ENCODE peak calls at places on chromosomes 3 and 15, in nine cellular contexts. One of them, this sample, is unnamed.

GRCh38 chr3:152446495-152446894 is 177.8 kb downstream of the MBNL1 start:
- DNase-seq in CD8-positive, alpha-beta memory T cell: no peak
- DNase-seq in CD4-positive, alpha-beta memory T cell: no peak
- DNase-seq in Panc1: no peak
- DNase-seq in GM23338: no peak
- DNase-seq in PC-9: no peak
- DNase-seq in endodermal cell: no peak
- DNase-seq in Peyer's patch: no peak
- DNase-seq in brain microvascular endothelial cell: no peak
- DNase-seq in this sample: no peak

GRCh38 chr15:31207246-31207645 is 105.7 kb upstream of the TRPM1 start:
- DNase-seq in CD4-positive, alpha-beta memory T cell: peak; percentile 60
- DNase-seq in Peyer's patch: no peak
- DNase-seq in GM23338: no peak
- DNase-seq in Panc1: no peak
- DNase-seq in CD8-positive, alpha-beta memory T cell: no peak
- DNase-seq in endodermal cell: no peak
- DNase-seq in PC-9: no peak
- DNase-seq in brain microvascular endothelial cell: no peak
- DNase-seq in this sample: no peak

GRCh38 chr15:85625856-85626255 is 168.9 kb downstream of the KLHL25 start:
- DNase-seq in GM23338: no peak
- DNase-seq in Panc1: no peak
- DNase-seq in endodermal cell: no peak
- DNase-seq in PC-9: no peak
- DNase-seq in CD4-positive, alpha-beta memory T cell: peak; percentile 68
- DNase-seq in brain microvascular endothelial cell: no peak
- DNase-seq in CD8-positive, alpha-beta memory T cell: peak; percentile 59
- DNase-seq in Peyer's patch: no peak
- DNase-seq in this sample: no peak

GRCh38 chr3:131349454-131349853 is 32.1 kb upstream of the NUDT16 start:
- DNase-seq in CD4-positive, alpha-beta memory T cell: no peak
- DNase-seq in CD8-positive, alpha-beta memory T cell: no peak
- DNase-seq in Peyer's patch: no peak
- DNase-seq in endodermal cell: no peak
- DNase-seq in brain microvascular endothelial cell: no peak
- DNase-seq in GM23338: no peak
- DNase-seq in PC-9: no peak
- DNase-seq in Panc1: no peak
- DNase-seq in this sample: no peak

GRCh38 chr3:139794469-139795265 is 116.9 kb upstream of the NMNAT3 start:
- DNase-seq in Peyer's patch: no peak
- DNase-seq in CD4-positive, alpha-beta memory T cell: no peak
- DNase-seq in GM23338: no peak
- DNase-seq in Panc1: no peak
- DNase-seq in brain microvascular endothelial cell: no peak
- DNase-seq in CD8-positive, alpha-beta memory T cell: no peak
- DNase-seq in endodermal cell: no peak
- DNase-seq in PC-9: no peak
- DNase-seq in this sample: no peak

GRCh38 chr15:78987891-78988360 is 43.1 kb upstream of the CTSH start:
- DNase-seq in GM23338: no peak
- DNase-seq in CD8-positive, alpha-beta memory T cell: no peak
- DNase-seq in Panc1: no peak
- DNase-seq in endodermal cell: no peak
- DNase-seq in CD4-positive, alpha-beta memory T cell: no peak
- DNase-seq in Peyer's patch: no peak
- DNase-seq in PC-9: no peak
- DNase-seq in brain microvascular endothelial cell: no peak
- DNase-seq in this sample: no peak

GRCh38 chr15:88664151-88664778 is 25.4 kb downstream of the ISG20 start:
- DNase-seq in Peyer's patch: no peak
- DNase-seq in CD4-positive, alpha-beta memory T cell: peak; percentile 63
- DNase-seq in endodermal cell: no peak
- DNase-seq in Panc1: no peak
- DNase-seq in PC-9: no peak
- DNase-seq in brain microvascular endothelial cell: no peak
- DNase-seq in GM23338: peak; percentile 71
- DNase-seq in CD8-positive, alpha-beta memory T cell: peak; percentile 74
- DNase-seq in this sample: no peak

GRCh38 chr3:149663966-149664365 is 6.1 kb upstream of the WWTR1 start:
- DNase-seq in GM23338: no peak
- DNase-seq in CD4-positive, alpha-beta memory T cell: no peak
- DNase-seq in CD8-positive, alpha-beta memory T cell: no peak
- DNase-seq in endodermal cell: no peak
- DNase-seq in Peyer's patch: no peak
- DNase-seq in brain microvascular endothelial cell: no peak
- DNase-seq in PC-9: no peak
- DNase-seq in Panc1: no peak
- DNase-seq in this sample: no peak

GRCh38 chr3:156448300-156448699 is 106.6 kb downstream of the SSR3 start:
- DNase-seq in CD8-positive, alpha-beta memory T cell: peak; percentile 65
- DNase-seq in Peyer's patch: no peak
- DNase-seq in PC-9: peak; percentile 30
- DNase-seq in brain microvascular endothelial cell: peak; percentile 54
- DNase-seq in CD4-positive, alpha-beta memory T cell: peak; percentile 15
- DNase-seq in GM23338: peak; percentile 81
- DNase-seq in endodermal cell: peak; percentile 82
- DNase-seq in Panc1: no peak
- DNase-seq in this sample: peak; percentile 44

GRCh38 chr3:35296533-35296932 is 342.8 kb upstream of the ARPP21 start:
- DNase-seq in CD8-positive, alpha-beta memory T cell: no peak
- DNase-seq in endodermal cell: no peak
- DNase-seq in PC-9: no peak
- DNase-seq in GM23338: no peak
- DNase-seq in CD4-positive, alpha-beta memory T cell: no peak
- DNase-seq in Peyer's patch: no peak
- DNase-seq in brain microvascular endothelial cell: peak; percentile 25
- DNase-seq in Panc1: no peak
- DNase-seq in this sample: no peak

GRCh38 chr3:15982243-15982642 is 184.5 kb upstream of the ANKRD28 start:
- DNase-seq in endodermal cell: no peak
- DNase-seq in brain microvascular endothelial cell: no peak
- DNase-seq in Peyer's patch: no peak
- DNase-seq in CD8-positive, alpha-beta memory T cell: no peak
- DNase-seq in Panc1: no peak
- DNase-seq in PC-9: no peak
- DNase-seq in CD4-positive, alpha-beta memory T cell: no peak
- DNase-seq in GM23338: no peak
- DNase-seq in this sample: no peak

GRCh38 chr3:15982667-15983145 is 184.9 kb upstream of the ANKRD28 start:
- DNase-seq in Peyer's patch: no peak
- DNase-seq in PC-9: peak; percentile 88
- DNase-seq in Panc1: peak; percentile 81
- DNase-seq in CD4-positive, alpha-beta memory T cell: no peak
- DNase-seq in brain microvascular endothelial cell: peak; percentile 90
- DNase-seq in GM23338: no peak
- DNase-seq in endodermal cell: no peak
- DNase-seq in CD8-positive, alpha-beta memory T cell: no peak
- DNase-seq in this sample: no peak

GRCh38 chr3:15983693-15984092 is 185.9 kb upstream of the ANKRD28 start:
- DNase-seq in CD4-positive, alpha-beta memory T cell: no peak
- DNase-seq in GM23338: no peak
- DNase-seq in endodermal cell: no peak
- DNase-seq in PC-9: no peak
- DNase-seq in CD8-positive, alpha-beta memory T cell: no peak
- DNase-seq in Peyer's patch: no peak
- DNase-seq in Panc1: no peak
- DNase-seq in brain microvascular endothelial cell: no peak
- DNase-seq in this sample: no peak

GRCh38 chr3:15979900-15980299 is 182.1 kb upstream of the ANKRD28 start:
- DNase-seq in GM23338: no peak
- DNase-seq in CD8-positive, alpha-beta memory T cell: no peak
- DNase-seq in Peyer's patch: no peak
- DNase-seq in PC-9: no peak
- DNase-seq in CD4-positive, alpha-beta memory T cell: no peak
- DNase-seq in endodermal cell: no peak
- DNase-seq in brain microvascular endothelial cell: no peak
- DNase-seq in Panc1: no peak
- DNase-seq in this sample: no peak

GRCh38 chr3:15983232-15983631 is 185.5 kb upstream of the ANKRD28 start:
- DNase-seq in CD8-positive, alpha-beta memory T cell: no peak
- DNase-seq in CD4-positive, alpha-beta memory T cell: no peak
- DNase-seq in GM23338: no peak
- DNase-seq in Peyer's patch: no peak
- DNase-seq in PC-9: peak; percentile 79
- DNase-seq in Panc1: no peak
- DNase-seq in endodermal cell: no peak
- DNase-seq in brain microvascular endothelial cell: peak; percentile 18
- DNase-seq in this sample: no peak
- H3K4me3 ChIP-seq in CD8-positive, alpha-beta memory T cell: no peak overlapping the region
- H3K4me3 ChIP-seq in CD4-positive, alpha-beta memory T cell: no peak overlapping the region
- H3K4me3 ChIP-seq in GM23338: no peak overlapping the region
- H3K4me3 ChIP-seq in Peyer's patch: no peak overlapping the region
- H3K4me3 ChIP-seq in PC-9: peak overlapping the region; percentile 38
- H3K4me3 ChIP-seq in Panc1: no peak overlapping the region
- H3K4me3 ChIP-seq in endodermal cell: no peak overlapping the region
- H3K4me3 ChIP-seq in brain microvascular endothelial cell: no peak overlapping the region
- H3K4me3 ChIP-seq in this sample: no peak overlapping the region

DNA sequence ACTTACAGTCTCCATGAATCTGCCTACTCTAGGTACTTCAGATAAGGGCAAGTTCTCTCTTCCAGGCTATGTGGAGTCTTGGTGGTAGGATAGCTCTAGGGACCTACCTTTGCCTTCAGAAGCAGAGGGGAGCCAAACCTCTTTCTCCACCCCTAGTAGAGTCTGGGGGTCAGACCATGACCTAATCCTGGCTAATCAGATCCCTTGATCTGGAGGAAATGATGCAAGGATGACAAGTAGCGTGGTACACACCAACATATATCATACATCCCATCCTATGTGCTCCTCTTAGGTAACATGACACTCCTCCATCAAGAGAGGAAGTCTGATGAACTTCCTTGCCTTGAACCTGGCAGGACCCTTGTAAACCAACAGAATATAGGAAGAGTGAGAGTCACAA is 15.4 kb upstream of the PLA2G4F start:
- DNase-seq in CD4-positive, alpha-beta memory T cell: no peak
- DNase-seq in GM23338: no peak
- DNase-seq in Panc1: no peak
- DNase-seq in endodermal cell: no peak
- DNase-seq in Peyer's patch: no peak
- DNase-seq in brain microvascular endothelial cell: no peak
- DNase-seq in CD8-positive, alpha-beta memory T cell: no peak
- DNase-seq in PC-9: no peak
- DNase-seq in this sample: no peak
- H3K36me3 ChIP-seq in CD4-positive, alpha-beta memory T cell: peaks cover 62% of the 10 kb centered on the region
- H3K36me3 ChIP-seq in GM23338: peaks cover 11% of the 10 kb centered on the region
- H3K36me3 ChIP-seq in Panc1: peaks cover 9% of the 10 kb centered on the region
- H3K36me3 ChIP-seq in endodermal cell: peaks cover 84% of the 10 kb centered on the region
- H3K36me3 ChIP-seq in Peyer's patch: no peaks in the 10 kb centered on the region
- H3K36me3 ChIP-seq in brain microvascular endothelial cell: peaks cover 40% of the 10 kb centered on the region
- H3K36me3 ChIP-seq in CD8-positive, alpha-beta memory T cell: peaks cover 60% of the 10 kb centered on the region
- H3K36me3 ChIP-seq in PC-9: peaks cover 4% of the 10 kb centered on the region
- H3K36me3 ChIP-seq in this sample: peaks cover 21% of the 10 kb centered on the region

GRCh38 chr3:8767667-8768363 is 1.6 kb downstream of the OXTR start:
- DNase-seq in CD8-positive, alpha-beta memory T cell: no peak
- DNase-seq in endodermal cell: peak; percentile 82
- DNase-seq in Peyer's patch: peak; percentile 67
- DNase-seq in GM23338: peak; percentile 84
- DNase-seq in Panc1: no peak
- DNase-seq in PC-9: no peak
- DNase-seq in brain microvascular endothelial cell: no peak
- DNase-seq in CD4-positive, alpha-beta memory T cell: no peak
- DNase-seq in this sample: peak; percentile 88

GRCh38 chr3:8767181-8767666 is 2.2 kb downstream of the OXTR start:
- DNase-seq in Panc1: no peak
- DNase-seq in PC-9: no peak
- DNase-seq in endodermal cell: no peak
- DNase-seq in Peyer's patch: no peak
- DNase-seq in CD8-positive, alpha-beta memory T cell: no peak
- DNase-seq in GM23338: no peak
- DNase-seq in brain microvascular endothelial cell: no peak
- DNase-seq in CD4-positive, alpha-beta memory T cell: no peak
- DNase-seq in this sample: no peak

GRCh38 chr3:8768364-8769087 is 887 bp downstream of the OXTR start:
- DNase-seq in brain microvascular endothelial cell: no peak
- DNase-seq in CD8-positive, alpha-beta memory T cell: no peak
- DNase-seq in Panc1: no peak
- DNase-seq in Peyer's patch: no peak
- DNase-seq in endodermal cell: peak; percentile 52
- DNase-seq in CD4-positive, alpha-beta memory T cell: no peak
- DNase-seq in PC-9: no peak
- DNase-seq in GM23338: peak; percentile 55
- DNase-seq in this sample: peak; percentile 73

GRCh38 chr3:8766148-8766547 is 3.3 kb downstream of the OXTR start:
- DNase-seq in CD4-positive, alpha-beta memory T cell: no peak
- DNase-seq in Panc1: no peak
- DNase-seq in GM23338: no peak
- DNase-seq in brain microvascular endothelial cell: no peak
- DNase-seq in CD8-positive, alpha-beta memory T cell: no peak
- DNase-seq in endodermal cell: peak; percentile 30
- DNase-seq in PC-9: no peak
- DNase-seq in Peyer's patch: no peak
- DNase-seq in this sample: no peak

GRCh38 chr3:8769088-8769822 is at the start of gene OXTR:
- DNase-seq in Panc1: peak; percentile 38
- DNase-seq in brain microvascular endothelial cell: peak; percentile 79
- DNase-seq in PC-9: no peak
- DNase-seq in Peyer's patch: peak; percentile 69
- DNase-seq in CD8-positive, alpha-beta memory T cell: no peak
- DNase-seq in CD4-positive, alpha-beta memory T cell: peak; percentile 18
- DNase-seq in endodermal cell: peak; percentile 95
- DNase-seq in GM23338: peak; percentile 92
- DNase-seq in this sample: peak; percentile 96
- H3K27me3 ChIP-seq in Panc1: no peaks in the 10 kb centered on the region
- H3K27me3 ChIP-seq in brain microvascular endothelial cell: no peaks in the 10 kb centered on the region
- H3K27me3 ChIP-seq in PC-9: no peaks in the 10 kb centered on the region
- H3K27me3 ChIP-seq in Peyer's patch: no peaks in the 10 kb centered on the region
- H3K27me3 ChIP-seq in CD8-positive, alpha-beta memory T cell: peaks cover 8% of the 10 kb centered on the region
- H3K27me3 ChIP-seq in CD4-positive, alpha-beta memory T cell: peaks cover 9% of the 10 kb centered on the region
- H3K27me3 ChIP-seq in endodermal cell: peaks cover 34% of the 10 kb centered on the region
- H3K27me3 ChIP-seq in GM23338: peaks cover 37% of the 10 kb centered on the region
- H3K27me3 ChIP-seq in this sample: peaks cover 26% of the 10 kb centered on the region

DNA sequence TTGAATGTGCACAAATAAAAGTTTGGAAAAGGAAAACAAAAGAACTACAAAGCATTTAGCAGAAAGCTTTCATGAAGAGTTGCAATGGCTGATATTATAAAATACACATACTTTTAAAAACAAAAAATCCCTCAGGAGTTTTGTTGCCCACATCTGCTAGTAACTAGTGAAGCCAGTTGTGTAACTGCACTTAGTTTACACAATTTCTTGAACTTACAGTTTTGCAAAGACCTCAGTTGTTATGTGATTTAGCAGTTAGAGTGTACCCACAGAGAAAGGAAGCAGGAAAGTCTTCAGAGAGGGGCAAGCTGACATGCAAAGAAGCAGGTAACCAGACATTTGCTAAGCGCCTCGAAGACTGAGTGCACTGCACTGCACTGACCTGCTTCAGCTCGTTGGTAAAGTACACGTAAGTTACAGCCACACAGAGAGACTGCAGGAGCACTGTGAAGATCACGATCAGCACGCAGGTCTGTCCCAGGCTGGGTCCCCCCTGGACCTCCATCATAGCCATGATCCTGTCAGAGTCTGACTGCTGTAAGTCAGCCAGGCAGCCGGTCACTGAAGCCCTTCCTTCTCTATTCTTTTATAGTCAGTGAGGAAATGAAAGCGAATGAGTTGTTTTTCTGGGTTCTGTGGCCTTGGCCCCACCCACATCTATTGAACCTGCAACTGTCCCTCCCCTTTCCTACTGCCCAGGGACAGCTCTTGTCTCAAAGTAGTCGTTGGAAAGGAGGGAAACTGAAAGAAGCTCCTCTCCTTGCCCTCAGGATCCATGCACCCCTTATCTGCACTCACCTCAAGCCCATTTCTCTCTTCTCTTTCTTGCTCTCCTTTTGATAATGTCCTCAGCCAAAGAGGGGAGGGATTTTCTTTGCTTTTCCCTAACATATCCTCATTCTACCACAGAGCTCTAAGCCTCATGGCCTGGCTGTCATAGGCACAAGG is at the start of gene TNFSF10:
- DNase-seq in brain microvascular endothelial cell: no peak
- DNase-seq in PC-9: peak; percentile 48
- DNase-seq in GM23338: peak; percentile 58
- DNase-seq in CD8-positive, alpha-beta memory T cell: peak; percentile 72
- DNase-seq in endodermal cell: peak; percentile 64
- DNase-seq in Peyer's patch: peak; percentile 81
- DNase-seq in Panc1: no peak
- DNase-seq in CD4-positive, alpha-beta memory T cell: peak; percentile 68
- DNase-seq in this sample: peak; percentile 15
- H3K4me3 ChIP-seq in brain microvascular endothelial cell: no peak within 1 kb of the TSS
- H3K4me3 ChIP-seq in PC-9: peak within 1 kb of the TSS; percentile 24
- H3K4me3 ChIP-seq in GM23338: no peak within 1 kb of the TSS
- H3K4me3 ChIP-seq in CD8-positive, alpha-beta memory T cell: peak within 1 kb of the TSS; percentile 87
- H3K4me3 ChIP-seq in endodermal cell: no peak within 1 kb of the TSS
- H3K4me3 ChIP-seq in Peyer's patch: peak within 1 kb of the TSS; percentile 86
- H3K4me3 ChIP-seq in Panc1: peak within 1 kb of the TSS; percentile 17
- H3K4me3 ChIP-seq in CD4-positive, alpha-beta memory T cell: peak within 1 kb of the TSS; percentile 98
- H3K4me3 ChIP-seq in this sample: no peak within 1 kb of the TSS